ENCODE peak calls at places on chromosomes 4 and X, in six cellular contexts. O is NCI-H1105, W is NB4, E is vagina, J is cardiac fibroblast, C is T-helper 22 cell. Q is an unnamed sample.

GRCh38 chr4:20764353-20764752 is 64.1 kb downstream of the PACRGL start:
- DNase-seq in O (no peak), W (no peak), E (no peak), J (no peak), C (no peak), Q (no peak)

GRCh38 chr4:176191974-176192373 is 3.4 kb downstream of the SPATA4 start:
- DNase-seq in O (peak; percentile 81), W (no peak), E (no peak), J (no peak), C (no peak), Q (peak; percentile 9)

GRCh38 chrX:41389311-41389888 is 55.4 kb downstream of the DDX3X start:
- DNase-seq in O (no peak), W (no peak), E (no peak), J (no peak), C (no peak), Q (no peak)

GRCh38 chrX:63349307-63349706 is 1.8 kb downstream of the SPIN4 start:
- DNase-seq in O (no peak), W (peak; percentile 51), E (no peak), J (no peak), C (no peak), Q (no peak)

GRCh38 chr4:168486961-168487820 is 6.9 kb upstream of the DDX60L start:
- DNase-seq in O (no peak), W (peak; percentile 60), E (no peak), J (no peak), C (no peak), Q (peak; percentile 54)

GRCh38 chrX:104370089-104370488 is 115.4 kb upstream of the ESX1 start:
- DNase-seq in O (no peak), W (peak; percentile 7), E (no peak), J (peak; percentile 2), C (no peak), Q (no peak)

GRCh38 chr4:119290598-119290997 is 31.3 kb downstream of the FABP2 start:
- DNase-seq in O (no peak), W (no peak), E (no peak), J (no peak), C (no peak), Q (no peak)

GRCh38 chrX:104166735-104167436 is 633 bp downstream of the FAM199X start:
- DNase-seq in O (no peak), W (no peak), E (no peak), J (no peak), C (no peak), Q (no peak)

GRCh38 chr4:40264995-40265909 is 68.4 kb downstream of the RHOH start:
- DNase-seq in O (no peak), W (peak; percentile 88), E (no peak), J (peak; percentile 60), C (no peak), Q (no peak)

GRCh38 chr4:138851626-138852443 is 163.7 kb upstream of the NOCT start:
- DNase-seq in O (peak; percentile 41), W (no peak), E (no peak), J (no peak), C (no peak), Q (no peak)

GRCh38 chr4:155759372-155760252 is 791 bp downstream of the GUCY1B1 start:
- DNase-seq in O (peak; percentile 7), W (peak; percentile 1), E (no peak), J (peak; percentile 51), C (no peak), Q (peak; percentile 37)

GRCh38 chr4:8913858-8914460 is 42.3 kb upstream of the HMX1 start:
- DNase-seq in O (no peak), W (peak; percentile 1), E (peak; percentile 42), J (no peak), C (no peak), Q (peak; percentile 1)

GRCh38 chr4:154686838-154687237 is 57.0 kb upstream of the LRAT start:
- DNase-seq in O (no peak), W (no peak), E (no peak), J (no peak), C (no peak), Q (no peak)

GRCh38 chr4:53508446-53508845 is 82.8 kb downstream of the LNX1 start:
- DNase-seq in O (no peak), W (no peak), E (no peak), J (peak; percentile 80), C (no peak), Q (peak; percentile 37)

GRCh38 chrX:75086731-75087195 is 69.3 kb downstream of the ABCB7 start:
- DNase-seq in O (no peak), W (no peak), E (no peak), J (peak; percentile 63), C (no peak), Q (no peak)

GRCh38 chrX:76420237-76420636 is 7.3 kb upstream of the MAGEE1 start:
- DNase-seq in O (no peak), W (no peak), E (no peak), J (no peak), C (no peak), Q (no peak)

GRCh38 chr4:41098649-41099048 is 115.7 kb downstream of the APBB2 start:
- DNase-seq in O (no peak), W (no peak), E (no peak), J (no peak), C (no peak), Q (no peak)

GRCh38 chr4:140697709-140698560 is 58.2 kb downstream of the TBC1D9 start:
- DNase-seq in O (no peak), W (no peak), E (no peak), J (no peak), C (no peak), Q (no peak)

GRCh38 chr4:10336471-10336870 is 120.8 kb downstream of the ZNF518B start:
- DNase-seq in O (no peak), W (no peak), E (no peak), J (no peak), C (no peak), Q (peak; percentile 8)

Q was measured in hepatic stellate cell.